ENCODE peak calls at places on chromosomes 7 and 10, in seven cellular contexts. W, G, Y, Z, Q, D and C are unnamed samples.

GRCh38 chr7:69476416-69476815 is 121.9 kb upstream of the AUTS2 start:
- DNase-seq in Q (no peak), G (no peak), Y (no peak), Z (no peak), D (no peak), W (no peak), C (no peak)

GRCh38 chr10:8473205-8473604 is 418.7 kb downstream of the GATA3 start:
- DNase-seq in G (no peak), W (no peak), Z (no peak), Y (no peak), Q (no peak), D (no peak), C (no peak)

GRCh38 chr7:84337386-84337785 is 142.8 kb upstream of the SEMA3A start:
- DNase-seq in Y (no peak), Z (no peak), W (no peak), Q (no peak), G (no peak), D (no peak), C (no peak)

GRCh38 chr10:118953999-118954398 is 75.5 kb upstream of the NANOS1 start:
- DNase-seq in Y (peak; percentile 9), Z (no peak), W (no peak), Q (no peak), D (no peak), G (no peak), C (no peak)

GRCh38 chr7:150379590-150380379 is 655 bp downstream of the ZNF775 start:
- DNase-seq in G (no peak), Y (no peak), W (peak; percentile 64), Z (peak; percentile 71), Q (peak; percentile 68), D (no peak), C (no peak)

GRCh38 chr10:102814456-102814871 is 22.7 kb downstream of the CYP17A1 start:
- DNase-seq in D (no peak), Q (no peak), Z (peak; percentile 78), G (no peak), Y (no peak), W (no peak), C (no peak)

GRCh38 chr7:18357691-18358090 is 137.9 kb upstream of the HDAC9 start:
- DNase-seq in Y (no peak), G (no peak), D (no peak), Z (no peak), W (peak; percentile 20), Q (no peak), C (no peak)

GRCh38 chr7:45217358-45217757 is 59.8 kb downstream of the RAMP3 start:
- DNase-seq in G (no peak), Q (no peak), Y (peak; percentile 72), W (no peak), D (no peak), Z (no peak), C (no peak)

GRCh38 chr10:84542552-84542951 is 214.2 kb downstream of the CCSER2 start:
- DNase-seq in W (no peak), D (no peak), G (no peak), Y (no peak), Z (no peak), Q (no peak), C (no peak)